ENCODE peak calls at places on chromosomes 3 and 15, in six cellular contexts. One of them, this sample, is unnamed.

GRCh38 chr3:122146466-122146865 is 37.0 kb upstream of the CASR start:
- DNase-seq in heart right ventricle: no peak
- DNase-seq in NB4: no peak
- DNase-seq in left lung: no peak
- DNase-seq in HFF-Myc: no peak
- DNase-seq in psoas muscle: no peak
- DNase-seq in this sample: no peak

GRCh38 chr15:76987896-76988860 is 6.7 kb upstream of the PSTPIP1 start:
- DNase-seq in heart right ventricle: peak; percentile 62
- DNase-seq in NB4: peak; percentile 99
- DNase-seq in left lung: peak; percentile 92
- DNase-seq in HFF-Myc: no peak
- DNase-seq in psoas muscle: peak; percentile 85
- DNase-seq in this sample: peak; percentile 79

GRCh38 chr15:33985287-33985686 is 17.0 kb downstream of the CHRM5 start:
- DNase-seq in heart right ventricle: no peak
- DNase-seq in NB4: peak; percentile 16
- DNase-seq in left lung: no peak
- DNase-seq in HFF-Myc: no peak
- DNase-seq in psoas muscle: no peak
- DNase-seq in this sample: no peak

GRCh38 chr3:171228228-171228627 is 201.7 kb upstream of the SLC2A2 start:
- DNase-seq in heart right ventricle: no peak
- DNase-seq in NB4: no peak
- DNase-seq in left lung: no peak
- DNase-seq in HFF-Myc: no peak
- DNase-seq in psoas muscle: no peak
- DNase-seq in this sample: no peak

GRCh38 chr3:12943124-12944021 is 102.0 kb upstream of the RPL32 start:
- DNase-seq in heart right ventricle: no peak
- DNase-seq in NB4: no peak
- DNase-seq in left lung: no peak
- DNase-seq in HFF-Myc: no peak
- DNase-seq in psoas muscle: peak; percentile 74
- DNase-seq in this sample: no peak

GRCh38 chr3:32487781-32488526 is 14.7 kb downstream of the CMTM6 start:
- DNase-seq in heart right ventricle: no peak
- DNase-seq in NB4: no peak
- DNase-seq in left lung: no peak
- DNase-seq in HFF-Myc: no peak
- DNase-seq in psoas muscle: no peak
- DNase-seq in this sample: no peak

GRCh38 chr3:111803123-111803593 is 55.9 kb upstream of the PHLDB2 start:
- DNase-seq in heart right ventricle: peak; percentile 39
- DNase-seq in NB4: no peak
- DNase-seq in left lung: no peak
- DNase-seq in HFF-Myc: peak; percentile 94
- DNase-seq in psoas muscle: peak; percentile 85
- DNase-seq in this sample: peak; percentile 92

GRCh38 chr15:74406992-74407705 is 26.6 kb downstream of the SEMA7A start:
- DNase-seq in heart right ventricle: no peak
- DNase-seq in NB4: peak; percentile 83
- DNase-seq in left lung: no peak
- DNase-seq in HFF-Myc: no peak
- DNase-seq in psoas muscle: no peak
- DNase-seq in this sample: no peak

GRCh38 chr15:93066834-93067648 is 22.0 kb downstream of the RGMA start:
- DNase-seq in heart right ventricle: no peak
- DNase-seq in NB4: no peak
- DNase-seq in left lung: peak; percentile 47
- DNase-seq in HFF-Myc: no peak
- DNase-seq in psoas muscle: no peak
- DNase-seq in this sample: peak; percentile 33

GRCh38 chr3:101433652-101434051 is 79.4 kb downstream of the SENP7 start:
- DNase-seq in heart right ventricle: no peak
- DNase-seq in NB4: no peak
- DNase-seq in left lung: no peak
- DNase-seq in HFF-Myc: no peak
- DNase-seq in psoas muscle: no peak
- DNase-seq in this sample: no peak

GRCh38 chr3:11136871-11137626 is 17.2 kb upstream of the HRH1 start:
- DNase-seq in heart right ventricle: peak; percentile 47
- DNase-seq in NB4: peak; percentile 30
- DNase-seq in left lung: no peak
- DNase-seq in HFF-Myc: peak; percentile 99
- DNase-seq in psoas muscle: peak; percentile 73
- DNase-seq in this sample: peak; percentile 91

GRCh38 chr3:11482024-11482423 is 161.7 kb downstream of the VGLL4 start:
- DNase-seq in heart right ventricle: peak; percentile 82
- DNase-seq in NB4: no peak
- DNase-seq in left lung: no peak
- DNase-seq in HFF-Myc: no peak
- DNase-seq in psoas muscle: peak; percentile 83
- DNase-seq in this sample: peak; percentile 84

GRCh38 chr3:151175952-151176351 is 27.1 kb downstream of the GPR171 start:
- DNase-seq in heart right ventricle: no peak
- DNase-seq in NB4: no peak
- DNase-seq in left lung: no peak
- DNase-seq in HFF-Myc: no peak
- DNase-seq in psoas muscle: no peak
- DNase-seq in this sample: no peak

GRCh38 chr3:54905230-54905888 is 22.5 kb downstream of the LRTM1 start:
- DNase-seq in heart right ventricle: no peak
- DNase-seq in NB4: no peak
- DNase-seq in left lung: no peak
- DNase-seq in HFF-Myc: no peak
- DNase-seq in psoas muscle: no peak
- DNase-seq in this sample: no peak

GRCh38 chr15:36232491-36232890 is 346.9 kb upstream of the CDIN1 start:
- DNase-seq in heart right ventricle: no peak
- DNase-seq in NB4: no peak
- DNase-seq in left lung: no peak
- DNase-seq in HFF-Myc: no peak
- DNase-seq in psoas muscle: no peak
- DNase-seq in this sample: no peak

GRCh38 chr3:59116138-59116537 is 66.3 kb upstream of the CFAP20DC start:
- DNase-seq in heart right ventricle: no peak
- DNase-seq in NB4: no peak
- DNase-seq in left lung: no peak
- DNase-seq in HFF-Myc: no peak
- DNase-seq in psoas muscle: no peak
- DNase-seq in this sample: no peak

GRCh38 chr3:129330413-129330812 is 51.7 kb downstream of the HMCES start:
- DNase-seq in heart right ventricle: no peak
- DNase-seq in NB4: no peak
- DNase-seq in left lung: no peak
- DNase-seq in HFF-Myc: no peak
- DNase-seq in psoas muscle: peak; percentile 31
- DNase-seq in this sample: no peak

GRCh38 chr15:31341501-31342195 is 15.0 kb downstream of the KLF13 start:
- DNase-seq in heart right ventricle: no peak
- DNase-seq in NB4: no peak
- DNase-seq in left lung: no peak
- DNase-seq in HFF-Myc: no peak
- DNase-seq in psoas muscle: no peak
- DNase-seq in this sample: no peak

GRCh38 chr15:70424937-70425411 is 327.3 kb upstream of the TLE3 start:
- DNase-seq in heart right ventricle: no peak
- DNase-seq in NB4: peak; percentile 78
- DNase-seq in left lung: no peak
- DNase-seq in HFF-Myc: no peak
- DNase-seq in psoas muscle: no peak
- DNase-seq in this sample: no peak

GRCh38 chr3:139388077-139388476 is 1.4 kb downstream of the COPB2 start:
- DNase-seq in heart right ventricle: no peak
- DNase-seq in NB4: no peak
- DNase-seq in left lung: no peak
- DNase-seq in HFF-Myc: no peak
- DNase-seq in psoas muscle: no peak
- DNase-seq in this sample: no peak
- H3K4me3 ChIP-seq in heart right ventricle: peak overlapping the region; percentile 83
- H3K4me3 ChIP-seq in NB4: peak overlapping the region; percentile 97
- H3K4me3 ChIP-seq in left lung: peak overlapping the region; percentile 83
- H3K4me3 ChIP-seq in HFF-Myc: peak overlapping the region; percentile 91
- H3K4me3 ChIP-seq in psoas muscle: peak overlapping the region; percentile 87
- H3K4me3 ChIP-seq in this sample: peak overlapping the region; percentile 81

GRCh38 chr3:146559388-146559787 is 15.0 kb upstream of the PLSCR1 start:
- DNase-seq in heart right ventricle: no peak
- DNase-seq in NB4: no peak
- DNase-seq in left lung: no peak
- DNase-seq in HFF-Myc: no peak
- DNase-seq in psoas muscle: no peak
- DNase-seq in this sample: no peak

GRCh38 chr3:146557745-146558144 is 13.3 kb upstream of the PLSCR1 start:
- DNase-seq in heart right ventricle: no peak
- DNase-seq in NB4: no peak
- DNase-seq in left lung: no peak
- DNase-seq in HFF-Myc: no peak
- DNase-seq in psoas muscle: no peak
- DNase-seq in this sample: no peak

GRCh38 chr3:146558811-146559210 is 14.4 kb upstream of the PLSCR1 start:
- DNase-seq in heart right ventricle: no peak
- DNase-seq in NB4: peak; percentile 70
- DNase-seq in left lung: no peak
- DNase-seq in HFF-Myc: no peak
- DNase-seq in psoas muscle: no peak
- DNase-seq in this sample: no peak

GRCh38 chr3:146554168-146554760 is 9.9 kb upstream of the PLSCR1 start:
- DNase-seq in heart right ventricle: no peak
- DNase-seq in NB4: no peak
- DNase-seq in left lung: no peak
- DNase-seq in HFF-Myc: no peak
- DNase-seq in psoas muscle: no peak
- DNase-seq in this sample: no peak

DNA sequence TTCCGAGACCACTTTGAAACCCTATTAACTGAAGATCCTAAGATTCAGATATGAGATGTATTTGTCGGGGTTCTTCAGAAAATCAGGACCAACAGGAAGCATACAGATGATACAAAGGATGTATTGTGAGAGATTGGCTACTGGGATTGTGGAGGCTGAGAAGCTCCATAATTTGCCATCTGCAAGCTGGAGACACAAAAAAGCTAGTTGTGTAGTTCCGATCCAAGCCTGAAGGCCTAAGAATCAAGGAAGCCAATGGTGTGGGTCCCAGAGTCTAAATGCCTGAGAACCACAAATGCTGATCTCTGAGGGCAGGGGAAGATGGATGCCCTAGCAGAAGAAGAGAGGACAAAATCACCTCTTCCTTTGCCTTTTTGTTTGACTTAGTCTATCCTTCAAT is 10.9 kb upstream of the PLSCR1 start:
- DNase-seq in heart right ventricle: no peak
- DNase-seq in NB4: no peak
- DNase-seq in left lung: no peak
- DNase-seq in HFF-Myc: no peak
- DNase-seq in psoas muscle: no peak
- DNase-seq in this sample: no peak
- H3K4me3 ChIP-seq in heart right ventricle: no peak overlapping the region
- H3K4me3 ChIP-seq in NB4: no peak overlapping the region
- H3K4me3 ChIP-seq in left lung: no peak overlapping the region
- H3K4me3 ChIP-seq in HFF-Myc: no peak overlapping the region
- H3K4me3 ChIP-seq in psoas muscle: no peak overlapping the region
- H3K4me3 ChIP-seq in this sample: no peak overlapping the region

DNA sequence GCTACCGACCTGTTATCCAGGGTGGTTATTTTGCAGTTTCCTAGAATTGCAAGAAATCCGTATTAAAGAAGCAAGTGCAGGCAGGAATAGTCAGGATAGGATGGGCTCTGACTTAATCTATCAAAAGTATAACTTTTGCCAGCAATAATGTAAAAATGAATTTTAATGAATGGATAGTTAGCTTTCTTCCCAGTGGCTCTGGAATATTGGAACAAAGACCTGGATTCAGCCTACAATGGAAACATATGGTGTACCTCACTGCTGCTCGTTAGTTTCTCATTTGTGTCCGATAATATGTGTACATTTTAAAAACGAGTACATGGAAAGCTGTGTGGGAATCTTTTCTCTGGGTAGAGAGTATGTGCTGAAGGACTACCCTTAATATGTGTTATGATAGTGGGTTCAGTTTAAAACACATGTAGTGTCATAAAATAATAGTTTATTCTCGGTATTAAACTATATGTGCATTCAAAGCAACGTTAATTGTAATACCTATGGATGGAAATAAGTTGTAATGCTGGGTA is 805 bp downstream of the SERPINI1 start:
- DNase-seq in heart right ventricle: no peak
- DNase-seq in NB4: no peak
- DNase-seq in left lung: no peak
- DNase-seq in HFF-Myc: no peak
- DNase-seq in psoas muscle: no peak
- DNase-seq in this sample: no peak
- H3K4me3 ChIP-seq in heart right ventricle: peak overlapping the region; percentile 81
- H3K4me3 ChIP-seq in NB4: peak overlapping the region; percentile 98
- H3K4me3 ChIP-seq in left lung: peak overlapping the region; percentile 98
- H3K4me3 ChIP-seq in HFF-Myc: peak overlapping the region; percentile 79
- H3K4me3 ChIP-seq in psoas muscle: peak overlapping the region; percentile 81
- H3K4me3 ChIP-seq in this sample: no peak overlapping the region

GRCh38 chr3:73449774-73450173 is 175.0 kb downstream of the PDZRN3 start:
- DNase-seq in heart right ventricle: no peak
- DNase-seq in NB4: no peak
- DNase-seq in left lung: no peak
- DNase-seq in HFF-Myc: no peak
- DNase-seq in psoas muscle: no peak
- DNase-seq in this sample: no peak

GRCh38 chr3:73453676-73454075 is 171.1 kb downstream of the PDZRN3 start:
- DNase-seq in heart right ventricle: no peak
- DNase-seq in NB4: no peak
- DNase-seq in left lung: no peak
- DNase-seq in HFF-Myc: no peak
- DNase-seq in psoas muscle: no peak
- DNase-seq in this sample: no peak

GRCh38 chr3:73452731-73453130 is 172.0 kb downstream of the PDZRN3 start:
- DNase-seq in heart right ventricle: no peak
- DNase-seq in NB4: no peak
- DNase-seq in left lung: no peak
- DNase-seq in HFF-Myc: no peak
- DNase-seq in psoas muscle: no peak
- DNase-seq in this sample: no peak

GRCh38 chr3:73448761-73449290 is 175.9 kb downstream of the PDZRN3 start:
- DNase-seq in heart right ventricle: no peak
- DNase-seq in NB4: peak; percentile 6
- DNase-seq in left lung: no peak
- DNase-seq in HFF-Myc: no peak
- DNase-seq in psoas muscle: no peak
- DNase-seq in this sample: no peak

DNA sequence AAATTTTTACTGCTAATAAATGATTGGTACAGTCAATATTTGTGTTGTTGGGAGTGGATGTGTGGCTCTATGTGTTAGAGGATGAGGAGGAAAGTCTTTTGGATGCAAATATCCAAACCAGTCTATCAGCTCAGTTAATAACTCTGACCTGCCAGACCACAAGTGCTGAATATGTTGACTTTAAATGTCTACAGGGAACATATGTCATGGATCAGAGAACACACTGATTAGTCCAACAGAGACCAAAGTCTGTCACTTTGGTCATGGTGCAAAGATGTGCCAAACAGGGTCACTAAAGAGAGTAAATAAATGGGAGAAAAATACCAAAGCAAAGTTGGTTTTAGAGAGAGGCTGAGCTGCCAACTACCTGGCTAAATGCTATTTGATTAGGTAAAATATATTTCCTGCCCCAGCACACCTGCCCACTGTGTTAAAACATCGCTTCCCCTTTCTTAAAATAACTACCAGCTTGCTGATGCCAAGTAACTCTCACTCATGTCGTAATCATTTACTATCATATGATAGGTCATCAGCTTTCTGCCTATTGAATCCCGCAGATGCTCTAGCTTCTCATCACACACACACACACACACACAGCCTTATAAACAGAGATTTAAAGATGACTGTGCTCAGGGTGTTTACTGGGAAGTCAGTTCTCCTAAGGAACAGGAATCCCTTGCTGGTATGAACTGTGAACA is 173.3 kb downstream of the PDZRN3 start:
- DNase-seq in heart right ventricle: no peak
- DNase-seq in NB4: peak; percentile 4
- DNase-seq in left lung: no peak
- DNase-seq in HFF-Myc: no peak
- DNase-seq in psoas muscle: no peak
- DNase-seq in this sample: no peak
- H3K4me3 ChIP-seq in heart right ventricle: no peak overlapping the region
- H3K4me3 ChIP-seq in NB4: no peak overlapping the region
- H3K4me3 ChIP-seq in left lung: no peak overlapping the region
- H3K4me3 ChIP-seq in HFF-Myc: no peak overlapping the region
- H3K4me3 ChIP-seq in psoas muscle: no peak overlapping the region
- H3K4me3 ChIP-seq in this sample: no peak overlapping the region